ENCODE peak calls at places on chromosomes 11 and 22, in eight cellular contexts. B, H, G, L, S, D, P and O are unnamed samples.

GRCh38 chr22:41870786-41871185 is 37.9 kb downstream of the SREBF2 start:
- DNase-seq in G (no peak), H (no peak), P (no peak), B (no peak), D (no peak), S (no peak), L (no peak), O (no peak)

GRCh38 chr11:130234315-130234714 is 74.7 kb downstream of the ST14 start:
- DNase-seq in S (no peak), G (no peak), B (no peak), L (no peak), P (no peak), D (no peak), H (no peak), O (no peak)

GRCh38 chr22:40396882-40397281 is 26.5 kb downstream of the SGSM3 start:
- DNase-seq in S (no peak), D (no peak), B (no peak), L (no peak), G (no peak), P (peak; percentile 45), H (peak; percentile 91), O (no peak)

GRCh38 chr11:66068923-66069714 is 953 bp upstream of the PACS1 start:
- DNase-seq in P (peak; percentile 66), H (peak; percentile 56), S (peak; percentile 75), L (no peak), B (no peak), D (peak; percentile 73), G (no peak), O (peak; percentile 26)

GRCh38 chr11:72618801-72619200 is 55.4 kb downstream of the PDE2A start:
- DNase-seq in G (no peak), L (no peak), H (peak; percentile 52), D (no peak), B (no peak), S (no peak), P (no peak), O (no peak)

GRCh38 chr22:29314074-29314473 is 1.4 kb downstream of the RASL10A start:
- DNase-seq in S (no peak), D (no peak), H (no peak), G (no peak), B (no peak), P (no peak), L (no peak), O (no peak)

GRCh38 chr11:92388380-92388779 is 163.8 kb downstream of the FAT3 start:
- DNase-seq in B (no peak), D (no peak), H (no peak), P (no peak), L (no peak), G (no peak), S (no peak), O (no peak)

GRCh38 chr11:26229270-26229669 is 102.7 kb upstream of the ANO3 start:
- DNase-seq in L (no peak), B (no peak), G (no peak), P (no peak), D (no peak), S (no peak), H (peak; percentile 99), O (no peak)

GRCh38 chr11:20238712-20239111 is 78.4 kb upstream of the DBX1 start:
- DNase-seq in B (no peak), D (no peak), H (no peak), S (peak; percentile 10), G (no peak), P (peak; percentile 5), L (no peak), O (peak; percentile 16)

GRCh38 chr11:1733009-1733715 is 17.2 kb downstream of the IFITM10 start:
- DNase-seq in L (no peak), P (no peak), D (no peak), B (no peak), H (no peak), G (no peak), S (no peak), O (no peak)